ENCODE peak calls at places on chromosomes 12 and 14, in five cellular contexts. One of them, this sample, is unnamed.

GRCh38 chr12:43826681-43827458 is 9.0 kb upstream of the TMEM117 start:
- DNase-seq in bronchial epithelial cell: no peak
- DNase-seq in CD4-positive, alpha-beta T cell: no peak
- DNase-seq in lung: no peak
- DNase-seq in GM12864: no peak
- DNase-seq in this sample: no peak

GRCh38 chr12:18422849-18423248 is 161.5 kb downstream of the PIK3C2G start:
- DNase-seq in bronchial epithelial cell: peak
- DNase-seq in CD4-positive, alpha-beta T cell: no peak
- DNase-seq in lung: no peak
- DNase-seq in GM12864: no peak
- DNase-seq in this sample: no peak

GRCh38 chr12:124463341-124463861 is 104.0 kb downstream of the NCOR2 start:
- DNase-seq in bronchial epithelial cell: no peak
- DNase-seq in CD4-positive, alpha-beta T cell: no peak
- DNase-seq in lung: no peak
- DNase-seq in GM12864: no peak
- DNase-seq in this sample: no peak

GRCh38 chr12:65825573-65826512 is 1.6 kb downstream of the HMGA2 start:
- DNase-seq in bronchial epithelial cell: no peak
- DNase-seq in CD4-positive, alpha-beta T cell: no peak
- DNase-seq in lung: no peak
- DNase-seq in GM12864: no peak
- DNase-seq in this sample: peak

GRCh38 chr12:4116251-4117111 is 157.1 kb upstream of the CCND2 start:
- DNase-seq in bronchial epithelial cell: peak
- DNase-seq in CD4-positive, alpha-beta T cell: no peak
- DNase-seq in lung: no peak
- DNase-seq in GM12864: no peak
- DNase-seq in this sample: no peak

GRCh38 chr12:91377456-91377855 is 194.8 kb upstream of the DCN start:
- DNase-seq in bronchial epithelial cell: no peak
- DNase-seq in CD4-positive, alpha-beta T cell: no peak
- DNase-seq in lung: no peak
- DNase-seq in GM12864: no peak
- DNase-seq in this sample: no peak

GRCh38 chr14:90050271-90050670 is 11.5 kb upstream of the KCNK13 start:
- DNase-seq in bronchial epithelial cell: no peak
- DNase-seq in CD4-positive, alpha-beta T cell: no peak
- DNase-seq in lung: no peak
- DNase-seq in GM12864: no peak
- DNase-seq in this sample: no peak

GRCh38 chr14:65792208-65792905 is 379.8 kb downstream of the FUT8 start:
- DNase-seq in bronchial epithelial cell: peak
- DNase-seq in CD4-positive, alpha-beta T cell: no peak
- DNase-seq in lung: no peak
- DNase-seq in GM12864: no peak
- DNase-seq in this sample: no peak

GRCh38 chr12:12946686-12947355 is 5.1 kb downstream of the GPRC5D start:
- DNase-seq in bronchial epithelial cell: no peak
- DNase-seq in CD4-positive, alpha-beta T cell: no peak
- DNase-seq in lung: no peak
- DNase-seq in GM12864: no peak
- DNase-seq in this sample: no peak

GRCh38 chr12:20421338-20421890 is 53.1 kb downstream of the PDE3A start:
- DNase-seq in bronchial epithelial cell: no peak
- DNase-seq in CD4-positive, alpha-beta T cell: no peak
- DNase-seq in lung: no peak
- DNase-seq in GM12864: no peak
- DNase-seq in this sample: no peak

GRCh38 chr12:112419269-112420133 is 754 bp downstream of the PTPN11 start:
- DNase-seq in bronchial epithelial cell: peak
- DNase-seq in CD4-positive, alpha-beta T cell: peak
- DNase-seq in lung: peak
- DNase-seq in GM12864: no peak
- DNase-seq in this sample: no peak

GRCh38 chr12:19431407-19432308 is 7.6 kb upstream of the AEBP2 start:
- DNase-seq in bronchial epithelial cell: peak
- DNase-seq in CD4-positive, alpha-beta T cell: no peak
- DNase-seq in lung: no peak
- DNase-seq in GM12864: peak
- DNase-seq in this sample: peak

GRCh38 chr12:87171356-87171755 is 857.8 kb downstream of the C12orf50 start:
- DNase-seq in bronchial epithelial cell: no peak
- DNase-seq in CD4-positive, alpha-beta T cell: no peak
- DNase-seq in lung: no peak
- DNase-seq in GM12864: no peak
- DNase-seq in this sample: no peak

GRCh38 chr12:50764116-50764860 is 387 bp downstream of the ATF1 start:
- DNase-seq in bronchial epithelial cell: peak
- DNase-seq in CD4-positive, alpha-beta T cell: peak
- DNase-seq in lung: peak
- DNase-seq in GM12864: no peak
- DNase-seq in this sample: peak

GRCh38 chr12:46210835-46211439 is 57.9 kb downstream of the SLC38A1 start:
- DNase-seq in bronchial epithelial cell: no peak
- DNase-seq in CD4-positive, alpha-beta T cell: no peak
- DNase-seq in lung: no peak
- DNase-seq in GM12864: no peak
- DNase-seq in this sample: no peak

GRCh38 chr12:123094349-123095073 is 56.4 kb downstream of the PITPNM2 start:
- DNase-seq in bronchial epithelial cell: peak
- DNase-seq in CD4-positive, alpha-beta T cell: no peak
- DNase-seq in lung: no peak
- DNase-seq in GM12864: no peak
- DNase-seq in this sample: no peak

GRCh38 chr14:79443602-79444001 is 767.7 kb downstream of the DIO2 start:
- DNase-seq in bronchial epithelial cell: peak
- DNase-seq in CD4-positive, alpha-beta T cell: no peak
- DNase-seq in lung: no peak
- DNase-seq in GM12864: no peak
- DNase-seq in this sample: no peak

GRCh38 chr14:28759658-28760313 is 6.8 kb upstream of the FOXG1 start:
- DNase-seq in bronchial epithelial cell: no peak
- DNase-seq in CD4-positive, alpha-beta T cell: no peak
- DNase-seq in lung: no peak
- DNase-seq in GM12864: no peak
- DNase-seq in this sample: no peak

GRCh38 chr12:53047221-53048032 is 2.4 kb upstream of the TNS2 start:
- DNase-seq in bronchial epithelial cell: no peak
- DNase-seq in CD4-positive, alpha-beta T cell: peak
- DNase-seq in lung: peak
- DNase-seq in GM12864: no peak
- DNase-seq in this sample: peak

GRCh38 chr14:22980672-22981089 is 1.7 kb downstream of the AJUBA start:
- DNase-seq in bronchial epithelial cell: no peak
- DNase-seq in CD4-positive, alpha-beta T cell: peak
- DNase-seq in lung: peak
- DNase-seq in GM12864: no peak
- DNase-seq in this sample: no peak

GRCh38 chr12:68267892-68268396 is 14.5 kb upstream of the IL22 start:
- DNase-seq in bronchial epithelial cell: no peak
- DNase-seq in CD4-positive, alpha-beta T cell: no peak
- DNase-seq in lung: no peak
- DNase-seq in GM12864: no peak
- DNase-seq in this sample: no peak

GRCh38 chr12:83365317-83365716 is 678.6 kb downstream of the TMTC2 start:
- DNase-seq in bronchial epithelial cell: no peak
- DNase-seq in CD4-positive, alpha-beta T cell: no peak
- DNase-seq in lung: no peak
- DNase-seq in GM12864: no peak
- DNase-seq in this sample: no peak

GRCh38 chr12:112716099-112717093 is 75.2 kb upstream of the RPH3A start:
- DNase-seq in bronchial epithelial cell: peak
- DNase-seq in CD4-positive, alpha-beta T cell: no peak
- DNase-seq in lung: no peak
- DNase-seq in GM12864: no peak
- DNase-seq in this sample: no peak

GRCh38 chr14:99744199-99744872 is 48.9 kb upstream of the EML1 start:
- DNase-seq in bronchial epithelial cell: peak
- DNase-seq in CD4-positive, alpha-beta T cell: no peak
- DNase-seq in lung: no peak
- DNase-seq in GM12864: no peak
- DNase-seq in this sample: no peak

GRCh38 chr14:88535149-88535548 is 19.7 kb downstream of the PTPN21 start:
- DNase-seq in bronchial epithelial cell: no peak
- DNase-seq in CD4-positive, alpha-beta T cell: no peak
- DNase-seq in lung: no peak
- DNase-seq in GM12864: no peak
- DNase-seq in this sample: no peak
- TF ChIP-seq CTCF in bronchial epithelial cell: no peak
- TF ChIP-seq CTCF in CD4-positive, alpha-beta T cell: no peak
- TF ChIP-seq CTCF in lung: no peak
- TF ChIP-seq CTCF in GM12864: peak
- TF ChIP-seq CTCF in this sample: no peak

DNA sequence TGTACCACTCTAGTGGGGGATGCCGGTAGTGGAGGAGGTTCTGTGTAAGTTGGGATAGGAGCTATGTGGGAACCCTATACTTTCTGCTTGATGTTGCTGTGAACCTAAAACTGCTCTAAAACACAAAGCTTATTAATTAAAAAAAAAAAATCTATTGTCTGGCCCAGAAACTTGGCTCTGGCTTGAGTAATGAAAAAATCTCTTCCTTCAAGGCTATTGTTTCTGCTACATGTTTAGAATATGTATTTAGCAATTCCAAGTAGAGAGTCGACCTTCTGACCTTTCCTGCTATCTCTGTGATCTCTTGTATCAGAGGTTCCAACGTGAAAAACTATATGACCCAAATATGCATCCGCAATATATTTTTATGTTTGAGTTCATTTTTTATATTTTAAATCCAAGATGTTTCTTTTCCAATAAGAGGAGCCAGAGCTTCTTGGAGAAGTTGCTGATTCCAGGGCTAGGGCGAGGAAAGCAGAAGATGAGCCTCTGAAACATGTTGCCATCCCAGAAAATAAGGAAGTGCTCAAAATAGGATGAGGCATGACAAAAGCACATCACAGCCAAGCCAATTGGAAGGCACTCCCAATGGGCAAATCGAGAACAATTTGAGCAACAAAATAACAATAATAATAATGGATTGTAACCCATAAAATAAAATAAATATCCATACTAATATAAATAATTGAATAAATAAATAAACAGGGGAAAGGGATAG is 184.6 kb upstream of the TMEM260 start:
- DNase-seq in bronchial epithelial cell: no peak
- DNase-seq in CD4-positive, alpha-beta T cell: no peak
- DNase-seq in lung: no peak
- DNase-seq in GM12864: no peak
- DNase-seq in this sample: no peak
- TF ChIP-seq CTCF in bronchial epithelial cell: no peak
- TF ChIP-seq CTCF in CD4-positive, alpha-beta T cell: no peak
- TF ChIP-seq CTCF in lung: no peak
- TF ChIP-seq CTCF in GM12864: no peak
- TF ChIP-seq CTCF in this sample: no peak

GRCh38 chr12:71685961-71686657 is at the start of gene TMEM19:
- DNase-seq in bronchial epithelial cell: peak
- DNase-seq in CD4-positive, alpha-beta T cell: peak
- DNase-seq in lung: peak
- DNase-seq in GM12864: peak
- DNase-seq in this sample: peak
- TF ChIP-seq CTCF in bronchial epithelial cell: peak
- TF ChIP-seq CTCF in CD4-positive, alpha-beta T cell: no peak
- TF ChIP-seq CTCF in lung: no peak
- TF ChIP-seq CTCF in GM12864: peak
- TF ChIP-seq CTCF in this sample: peak

DNA sequence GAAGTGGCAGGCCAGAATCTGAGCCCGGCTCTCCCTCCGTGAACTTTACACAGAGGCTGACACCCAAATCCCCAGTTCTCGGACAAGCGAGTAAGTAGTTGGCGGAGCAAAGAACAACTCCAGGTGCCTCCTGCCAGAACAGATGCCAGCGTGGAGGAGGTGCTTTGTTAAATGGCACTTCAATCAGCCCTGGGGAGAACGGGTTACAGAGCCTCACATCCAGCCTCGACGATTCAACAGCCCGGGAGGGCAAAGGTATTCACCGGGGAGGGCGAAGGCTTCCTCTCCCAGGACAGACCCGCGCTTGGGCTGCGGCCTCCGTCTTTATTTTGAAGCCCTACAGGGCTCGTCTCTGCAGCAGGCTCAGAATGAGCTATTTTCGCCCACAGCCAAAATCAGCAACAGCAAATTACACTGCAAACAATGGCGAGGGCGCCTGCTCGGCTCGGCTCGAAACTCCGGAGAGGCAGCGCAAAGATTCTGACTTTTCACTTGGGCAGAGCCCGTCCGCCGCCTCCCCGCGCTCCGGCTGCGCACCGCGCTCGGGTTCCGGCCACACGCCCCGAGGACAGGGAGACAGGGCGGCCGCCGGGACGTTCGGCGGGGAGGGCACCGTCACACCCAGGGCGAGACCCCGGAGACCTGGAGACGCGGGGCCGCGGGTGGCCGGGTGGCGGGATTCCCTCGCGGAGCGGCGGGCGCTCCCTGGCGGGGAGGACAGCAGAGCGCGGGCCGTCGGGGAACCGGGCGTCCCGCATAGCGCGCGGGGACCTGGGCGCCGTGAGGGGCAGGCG is 811 bp downstream of the TMCC3 start:
- DNase-seq in bronchial epithelial cell: peak
- DNase-seq in CD4-positive, alpha-beta T cell: peak
- DNase-seq in lung: peak
- DNase-seq in GM12864: no peak
- DNase-seq in this sample: peak
- TF ChIP-seq CTCF in bronchial epithelial cell: peak
- TF ChIP-seq CTCF in CD4-positive, alpha-beta T cell: no peak
- TF ChIP-seq CTCF in lung: no peak
- TF ChIP-seq CTCF in GM12864: peak
- TF ChIP-seq CTCF in this sample: peak

DNA sequence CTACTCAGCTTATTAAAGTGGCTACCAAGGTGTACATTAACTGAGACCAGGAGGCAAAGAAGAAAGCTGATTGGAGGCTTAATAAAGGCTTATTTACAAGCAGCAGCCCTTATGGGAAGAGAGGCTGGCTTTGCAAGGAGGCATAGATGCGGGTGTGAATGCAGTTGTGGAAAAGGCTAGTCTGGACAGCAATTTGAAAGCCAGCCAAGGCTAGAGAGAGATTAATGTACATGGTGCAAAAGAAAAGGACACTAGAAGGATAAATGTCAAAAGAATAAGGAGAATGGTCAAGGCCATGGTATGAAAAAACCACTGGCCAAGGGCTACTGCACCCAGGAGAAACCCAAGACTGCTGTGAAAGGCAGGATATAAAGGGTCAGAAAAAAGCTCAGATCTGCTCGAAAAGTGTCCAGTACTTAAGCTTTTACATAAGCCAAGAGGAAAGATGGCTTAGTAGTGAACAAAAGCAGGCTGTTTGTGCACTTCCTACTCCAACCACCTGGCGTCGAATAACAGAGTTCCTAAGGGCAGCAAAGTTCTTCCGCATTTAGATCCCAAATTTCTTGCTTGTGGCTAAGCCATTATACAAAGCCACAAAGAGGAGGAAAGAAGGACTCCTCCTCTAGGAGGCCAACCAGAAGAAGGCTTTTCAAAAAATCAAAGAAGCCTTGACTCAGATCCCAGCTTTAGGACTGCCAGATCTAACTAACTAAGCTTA is 24.0 kb downstream of the KLRK1 start:
- DNase-seq in bronchial epithelial cell: peak
- DNase-seq in CD4-positive, alpha-beta T cell: no peak
- DNase-seq in lung: no peak
- DNase-seq in GM12864: no peak
- DNase-seq in this sample: no peak
- TF ChIP-seq CTCF in bronchial epithelial cell: peak
- TF ChIP-seq CTCF in CD4-positive, alpha-beta T cell: no peak
- TF ChIP-seq CTCF in lung: no peak
- TF ChIP-seq CTCF in GM12864: peak
- TF ChIP-seq CTCF in this sample: no peak

GRCh38 chr14:24442240-24443052 is at the start of gene SDR39U1:
- DNase-seq in bronchial epithelial cell: peak
- DNase-seq in CD4-positive, alpha-beta T cell: peak
- DNase-seq in lung: peak
- DNase-seq in GM12864: peak
- DNase-seq in this sample: peak
- TF ChIP-seq CTCF in bronchial epithelial cell: no peak
- TF ChIP-seq CTCF in CD4-positive, alpha-beta T cell: no peak
- TF ChIP-seq CTCF in lung: no peak
- TF ChIP-seq CTCF in GM12864: peak
- TF ChIP-seq CTCF in this sample: no peak